ENCODE peak calls at places on chromosomes 4 and X, in seven cellular contexts. E is endodermal cell; L is CD4-positive, CD25-positive, alpha-beta regulatory T cell; M is GM23248; B is Peyer's patch; I is tibial artery; C is pancreas. G is an unnamed sample.

GRCh38 chrX:120377179-120377578 is 15.3 kb downstream of the ATP1B4 start:
- DNase-seq in E (no peak), L (no peak), M (no peak), B (no peak), I (no peak), C (no peak), G (no peak)

GRCh38 chrX:136456133-136456532 is 31.6 kb upstream of the BRS3 start:
- DNase-seq in E (no peak), L (no peak), M (no peak), B (no peak), I (no peak), C (no peak), G (no peak)

GRCh38 chr4:84451546-84451945 is 47.5 kb downstream of the NKX6-1 start:
- DNase-seq in E (no peak), L (no peak), M (peak), B (no peak), I (no peak), C (no peak), G (no peak)

GRCh38 chr4:40850496-40850895 is 100.7 kb downstream of the NSUN7 start:
- DNase-seq in E (no peak), L (no peak), M (no peak), B (no peak), I (no peak), C (no peak), G (no peak)

GRCh38 chr4:143482753-143483362 is 30.6 kb upstream of the SMARCA5 start:
- DNase-seq in E (no peak), L (peak), M (peak), B (no peak), I (no peak), C (no peak), G (peak)

GRCh38 chr4:55087016-55087929 is 38.1 kb downstream of the KDR start:
- DNase-seq in E (no peak), L (no peak), M (peak), B (no peak), I (no peak), C (no peak), G (no peak)

GRCh38 chr4:5456296-5456845 is 252.0 kb downstream of the EVC2 start:
- DNase-seq in E (no peak), L (no peak), M (no peak), B (no peak), I (no peak), C (no peak), G (no peak)

GRCh38 chr4:185881427-185881826 is 69.4 kb upstream of the SORBS2 start:
- DNase-seq in E (no peak), L (no peak), M (peak), B (no peak), I (no peak), C (no peak), G (no peak)

GRCh38 chr4:186392017-186392416 is 126.0 kb downstream of the F11 start:
- DNase-seq in E (peak), L (no peak), M (no peak), B (no peak), I (no peak), C (no peak), G (no peak)

GRCh38 chr4:183011213-183011907 is 87.7 kb upstream of the WWC2 start:
- DNase-seq in E (no peak), L (no peak), M (peak), B (no peak), I (no peak), C (no peak), G (no peak)

GRCh38 chr4:53653484-53654053 is 62.3 kb upstream of the LNX1 start:
- DNase-seq in E (no peak), L (no peak), M (peak), B (peak), I (no peak), C (no peak), G (no peak)

GRCh38 chr4:137307806-137308205 is 224.5 kb downstream of the PCDH18 start:
- DNase-seq in E (no peak), L (no peak), M (peak), B (no peak), I (peak), C (no peak), G (peak)

DNA sequence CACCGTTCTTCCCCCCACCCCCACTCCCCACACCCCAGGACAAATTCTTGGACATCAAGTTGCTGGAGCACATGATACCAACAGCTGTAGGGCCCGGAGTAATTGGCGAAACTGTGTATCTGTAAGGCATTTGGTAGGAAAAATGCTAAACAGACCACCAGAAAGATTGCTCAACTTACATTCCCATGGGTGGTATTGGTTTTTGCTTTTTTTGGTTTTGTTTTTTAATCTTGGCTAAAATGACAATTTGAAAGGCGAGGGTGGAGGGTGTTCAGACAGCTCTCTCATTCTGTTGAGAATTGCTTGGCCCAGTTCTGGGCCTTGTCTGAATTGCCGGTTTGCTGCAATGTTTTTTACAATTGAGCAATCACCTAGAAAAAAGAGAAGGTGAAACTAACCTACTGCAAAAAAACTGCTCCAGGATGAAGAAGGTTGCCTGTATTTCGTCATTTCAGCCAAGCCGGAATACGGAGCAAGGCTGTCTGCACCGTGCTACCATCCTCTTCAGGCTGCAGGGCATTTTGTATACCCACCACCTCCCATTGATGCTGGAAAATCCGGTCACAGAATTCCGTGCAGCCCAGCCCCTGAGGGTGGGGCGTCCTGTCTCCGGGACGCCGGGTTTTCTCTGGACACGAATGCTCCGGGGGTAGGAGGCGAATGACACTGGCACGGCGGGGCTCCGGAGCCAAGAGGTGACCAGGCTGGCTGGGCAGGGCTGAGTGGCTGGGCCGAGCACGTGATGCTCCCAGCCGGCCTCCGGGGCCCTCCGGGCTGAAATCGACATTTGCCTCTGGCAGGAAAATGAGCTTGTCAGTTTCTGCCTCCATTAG is at the start of gene CLCN4:
- DNase-seq in E (peak), L (no peak), M (peak), B (peak), I (peak), C (peak), G (peak)
- H3K4me3 ChIP-seq in E (peak), L (no peak), M (peak), B (peak), I (peak), C (no peak), G (peak)

DNA sequence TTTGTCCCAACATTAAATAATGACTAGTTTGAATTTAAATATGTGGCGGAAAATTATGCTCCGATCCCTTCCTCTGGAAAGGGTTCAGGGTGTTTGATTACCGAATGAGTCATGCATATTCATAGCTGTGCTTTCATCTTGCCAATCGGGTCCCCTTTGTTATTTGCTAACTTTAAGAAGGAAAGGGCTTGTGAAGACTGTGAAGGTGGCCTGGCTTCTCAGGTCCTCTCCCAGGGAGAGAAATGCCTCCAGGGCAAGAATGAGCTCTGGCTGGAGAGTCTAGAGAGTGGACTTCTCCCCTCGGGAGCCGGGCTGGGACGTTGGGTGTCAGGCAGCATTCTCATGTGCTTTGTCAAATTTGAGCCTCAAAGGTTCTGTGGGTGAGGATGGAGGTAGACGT is 155.5 kb upstream of the PSAPL1 start:
- DNase-seq in E (no peak), L (no peak), M (peak), B (no peak), I (no peak), C (no peak), G (no peak)
- H3K4me3 ChIP-seq in E (no peak), L (no peak), M (no peak), B (no peak), I (no peak), C (no peak), G (no peak)

DNA sequence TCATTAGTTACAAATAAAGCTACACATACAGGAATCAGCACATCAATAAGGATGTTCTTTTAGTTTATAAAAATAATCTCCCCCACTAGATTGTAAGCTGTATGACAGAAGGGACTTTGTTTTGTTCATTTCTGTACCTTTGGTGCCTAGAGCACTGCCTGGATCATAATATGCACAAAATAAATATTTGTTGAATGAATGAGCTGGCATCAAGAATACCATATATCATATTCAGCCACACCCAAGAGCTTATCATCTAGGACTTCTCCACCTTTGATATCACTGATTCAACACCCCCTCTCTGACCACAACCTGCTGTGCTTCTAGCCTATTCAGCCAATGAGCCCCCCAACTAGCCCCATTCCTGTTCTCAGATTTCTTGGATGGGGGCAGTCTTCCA is 10.6 kb downstream of the SYTL4 start:
- DNase-seq in E (no peak), L (no peak), M (no peak), B (no peak), I (no peak), C (no peak), G (no peak)
- H3K4me3 ChIP-seq in E (no peak), L (no peak), M (no peak), B (no peak), I (no peak), C (no peak), G (no peak)

GRCh38 chr4:146638801-146639351 is at the start of gene POU4F2:
- DNase-seq in E (peak), L (peak), M (peak), B (no peak), I (no peak), C (peak), G (no peak)
- H3K4me3 ChIP-seq in E (peak), L (peak), M (peak), B (no peak), I (no peak), C (no peak), G (peak)

DNA sequence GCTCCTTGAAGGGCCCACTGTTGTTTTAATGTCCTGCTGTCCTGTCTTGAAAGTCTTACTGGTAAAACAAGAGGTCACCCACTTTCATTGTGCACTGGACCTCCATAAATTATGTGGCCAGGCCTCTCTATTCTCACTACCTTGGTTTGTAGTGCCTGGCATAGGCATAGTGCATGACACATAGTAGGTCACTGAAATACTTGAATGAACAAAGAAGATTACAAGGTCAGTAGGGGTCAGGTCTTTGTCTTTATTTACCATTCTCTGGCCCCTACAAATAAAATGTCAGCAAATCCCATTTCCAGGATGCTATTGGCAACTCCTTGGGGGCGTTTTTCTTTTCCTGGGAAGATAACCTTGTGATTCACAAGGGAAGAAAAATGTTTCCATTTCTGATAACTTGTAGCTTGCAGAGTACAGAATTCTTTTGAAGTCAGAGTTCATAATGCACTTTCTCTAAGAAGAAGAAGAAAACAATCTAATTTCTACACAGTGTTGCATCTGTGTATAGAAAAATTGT is 1.4 kb downstream of the PGM2 start:
- DNase-seq in E (no peak), L (no peak), M (no peak), B (no peak), I (no peak), C (no peak), G (no peak)
- H3K4me3 ChIP-seq in E (peak), L (peak), M (peak), B (peak), I (peak), C (no peak), G (peak)

GRCh38 chr4:87088188-87088587 is 132.2 kb downstream of the KLHL8 start:
- DNase-seq in E (no peak), L (no peak), M (no peak), B (no peak), I (no peak), C (no peak), G (no peak)

GRCh38 chr4:87090305-87090704 is 130.1 kb downstream of the KLHL8 start:
- DNase-seq in E (no peak), L (no peak), M (no peak), B (no peak), I (no peak), C (no peak), G (no peak)

GRCh38 chr4:87087015-87087920 is 133.2 kb downstream of the KLHL8 start:
- DNase-seq in E (no peak), L (no peak), M (no peak), B (no peak), I (no peak), C (no peak), G (no peak)

GRCh38 chr4:87086143-87086805 is 134.1 kb downstream of the KLHL8 start:
- DNase-seq in E (no peak), L (no peak), M (no peak), B (no peak), I (no peak), C (no peak), G (no peak)

DNA sequence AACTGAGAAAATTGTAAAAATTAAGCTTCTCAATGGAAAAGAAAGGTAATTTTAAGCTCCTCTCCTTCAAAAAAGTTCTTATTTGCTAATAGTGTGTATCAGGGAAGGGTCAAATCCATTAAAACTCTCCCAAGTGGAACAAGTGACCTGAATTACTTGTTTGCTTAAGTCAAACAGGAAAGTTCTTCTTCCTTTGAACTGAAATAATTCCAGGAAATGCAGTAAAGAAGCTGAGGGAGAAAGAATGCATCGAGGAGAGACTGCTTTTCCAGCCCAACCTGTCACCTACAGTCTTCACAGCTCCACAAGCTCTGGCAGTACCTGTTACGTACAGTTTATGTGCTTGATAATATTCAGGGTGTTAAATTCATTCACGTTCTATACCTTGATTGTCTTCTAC is 131.1 kb downstream of the KLHL8 start:
- DNase-seq in E (no peak), L (no peak), M (no peak), B (no peak), I (no peak), C (no peak), G (no peak)
- H3K4me3 ChIP-seq in E (no peak), L (no peak), M (no peak), B (no peak), I (no peak), C (no peak), G (no peak)

GRCh38 chrX:77893713-77894112 is 1.5 kb downstream of the MAGT1 start:
- DNase-seq in E (no peak), L (no peak), M (no peak), B (no peak), I (no peak), C (no peak), G (no peak)
- H3K4me3 ChIP-seq in E (peak), L (peak), M (peak), B (peak), I (peak), C (no peak), G (peak)

GRCh38 chrX:14963447-14964236 is 90.4 kb downstream of the MOSPD2 start:
- DNase-seq in E (no peak), L (no peak), M (peak), B (no peak), I (no peak), C (no peak), G (no peak)

GRCh38 chrX:14964500-14964899 is 91.3 kb downstream of the MOSPD2 start:
- DNase-seq in E (no peak), L (no peak), M (peak), B (no peak), I (no peak), C (no peak), G (no peak)
- H3K4me3 ChIP-seq in E (no peak), L (no peak), M (no peak), B (no peak), I (no peak), C (no peak), G (no peak)

G was measured in skeletal muscle cell.